ENCODE peak calls at places on chromosomes 6 and 20, in eight cellular contexts. P, N, J, B, X, R, U and E are unnamed samples. For H3K27me3, the result is how much of the 10 kb centered on the place peaks cover.

GRCh38 chr6:87789198-87789899 is 87.3 kb upstream of the AKIRIN2 start:
- DNase-seq in B (no peak), J (no peak), U (peak), X (no peak), R (no peak), N (peak), P (peak), E (no peak)

GRCh38 chr6:39899540-39900295 is 34.5 kb downstream of the MOCS1 start:
- DNase-seq in R (no peak), N (no peak), J (no peak), U (no peak), X (no peak), P (peak), B (no peak), E (no peak)

GRCh38 chr6:83708970-83709747 is at the start of gene SNAP91:
- DNase-seq in P (no peak), N (peak), X (no peak), J (peak), B (no peak), U (no peak), R (no peak), E (peak)

GRCh38 chr6:44617416-44617815 is 229.9 kb downstream of the CDC5L start:
- DNase-seq in B (no peak), N (no peak), J (no peak), P (no peak), U (no peak), R (no peak), X (no peak), E (no peak)

GRCh38 chr6:43183441-43183840 is 1.4 kb downstream of the CUL9 start:
- DNase-seq in J (no peak), B (no peak), U (no peak), R (no peak), P (no peak), X (no peak), N (no peak), E (no peak)

GRCh38 chr20:41770427-41770826 is 152.2 kb upstream of the CHD6 start:
- DNase-seq in U (no peak), R (no peak), N (no peak), J (no peak), X (no peak), P (no peak), B (no peak), E (no peak)

GRCh38 chr20:3970016-3970415 is 45.3 kb downstream of the RNF24 start:
- DNase-seq in J (no peak), X (no peak), U (no peak), N (peak), B (no peak), R (no peak), P (no peak), E (no peak)

GRCh38 chr6:41503841-41504525 is 42.2 kb upstream of the FOXP4 start:
- DNase-seq in N (peak), P (peak), J (peak), R (no peak), B (no peak), X (no peak), U (peak), E (peak)

GRCh38 chr6:143160439-143161220 is 99.9 kb downstream of the AIG1 start:
- DNase-seq in X (no peak), U (no peak), B (no peak), R (no peak), J (no peak), N (no peak), P (no peak), E (no peak)

GRCh38 chr20:61731363-61732181 is 334.1 kb downstream of the TAF4 start:
- DNase-seq in B (no peak), N (no peak), J (no peak), X (no peak), P (peak), R (no peak), U (peak), E (no peak)

GRCh38 chr6:158665332-158665731 is 15.5 kb downstream of the SYTL3 start:
- DNase-seq in R (no peak), B (no peak), J (no peak), X (no peak), U (no peak), N (no peak), P (no peak), E (no peak)

GRCh38 chr6:158663465-158664167 is 13.8 kb downstream of the SYTL3 start:
- DNase-seq in B (no peak), P (no peak), R (no peak), J (no peak), N (peak), X (no peak), U (no peak), E (no peak)

GRCh38 chr6:158661156-158661555 is 11.3 kb downstream of the SYTL3 start:
- DNase-seq in N (peak), X (no peak), R (no peak), P (no peak), U (no peak), B (no peak), J (no peak), E (no peak)

GRCh38 chr6:158660331-158660730 is 10.5 kb downstream of the SYTL3 start:
- DNase-seq in P (no peak), X (peak), U (no peak), J (no peak), R (peak), B (no peak), N (peak), E (no peak)

DNA sequence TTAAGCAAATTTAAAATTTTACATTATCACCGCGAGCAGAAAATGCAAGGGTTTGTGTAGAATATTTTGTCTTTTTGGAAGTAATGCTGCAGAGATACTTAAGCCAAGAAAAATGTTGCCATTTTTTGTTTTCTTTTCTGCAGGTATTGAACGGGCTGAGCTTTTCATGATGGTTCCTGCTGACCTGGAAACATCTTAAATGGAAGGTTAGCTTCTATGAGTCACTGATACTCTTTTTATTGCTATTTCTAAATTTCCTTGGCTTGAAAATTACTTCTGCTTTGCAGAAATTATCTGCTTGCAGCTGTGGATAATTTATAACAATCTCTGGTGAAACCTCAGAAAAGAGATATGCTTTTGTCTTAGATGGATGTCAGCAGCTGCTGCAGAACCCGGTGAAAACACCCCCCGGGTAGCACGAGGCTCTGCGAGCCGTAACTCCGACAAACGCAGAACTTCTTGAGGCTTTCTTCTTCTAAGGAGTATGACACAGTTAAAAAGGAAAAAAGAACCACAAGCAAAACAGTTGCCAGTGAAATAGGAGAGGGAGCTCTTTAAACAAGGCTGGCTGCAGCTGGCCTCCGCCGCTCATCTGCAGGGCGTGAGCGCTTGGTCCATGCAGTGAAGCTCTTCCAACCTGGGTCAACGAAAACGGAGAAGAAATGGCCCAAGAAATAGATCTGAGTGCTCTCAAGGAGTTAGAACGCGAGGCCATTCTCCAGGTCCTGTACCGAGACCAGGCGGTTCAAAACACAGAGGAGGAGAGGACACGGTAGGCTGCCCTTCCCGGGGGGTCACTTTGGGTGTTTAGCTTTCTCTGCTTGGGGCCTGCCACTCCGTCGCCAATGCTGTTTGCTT is 13.0 kb downstream of the SYTL3 start:
- DNase-seq in J (no peak), X (no peak), N (no peak), B (no peak), U (no peak), P (peak), R (no peak), E (no peak)
- H3K4me3 ChIP-seq in J (no peak), X (no peak), N (no peak), B (peak), U (no peak), P (no peak), R (no peak), E (no peak)

GRCh38 chr20:36504295-36504694 is 37.0 kb upstream of the MYL9 start:
- DNase-seq in J (no peak), U (no peak), X (no peak), B (no peak), P (no peak), R (no peak), N (no peak), E (no peak)
- H3K27me3 ChIP-seq in J (under half), U (under half), X (under half), B (under half), P (under half), R (under half), N (under half), E (under half)

DNA sequence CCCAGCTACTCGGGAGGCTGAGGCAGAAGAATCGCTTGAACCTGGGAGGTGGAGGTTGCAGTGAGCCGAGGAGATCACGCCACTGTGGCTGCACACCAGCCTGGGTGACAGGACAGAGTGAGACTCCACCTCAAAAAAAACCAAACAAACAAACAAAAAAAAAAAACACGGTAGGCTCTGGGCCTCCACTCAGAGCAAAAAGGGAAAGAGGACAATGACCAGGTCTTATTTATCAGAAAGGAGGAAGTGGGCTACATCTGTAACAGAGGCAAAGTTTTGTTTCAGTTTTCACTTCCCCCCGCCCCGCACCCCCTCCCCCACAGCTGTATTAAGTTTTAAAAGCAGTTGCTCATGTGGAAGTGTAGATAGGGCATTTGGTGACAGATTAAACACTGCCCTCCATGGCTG is 114.7 kb downstream of the RCAN2 start:
- DNase-seq in U (no peak), X (no peak), P (no peak), B (no peak), N (no peak), J (no peak), R (peak), E (no peak)
- H3K27ac ChIP-seq in U (no peak), X (no peak), P (no peak), B (no peak), N (no peak), J (no peak), R (peak), E (no peak)

GRCh38 chr6:144415835-144416237 is 130.7 kb downstream of the UTRN start:
- DNase-seq in J (no peak), P (peak), X (no peak), B (no peak), N (no peak), U (peak), R (no peak), E (no peak)
- H3K4me3 ChIP-seq in J (no peak), P (no peak), X (no peak), B (no peak), N (no peak), U (no peak), R (no peak), E (no peak)

GRCh38 chr6:30444451-30444742 is 44.9 kb upstream of the HLA-E start:
- DNase-seq in N (no peak), P (no peak), U (no peak), J (no peak), R (no peak), X (no peak), B (no peak), E (no peak)
- H3K27me3 ChIP-seq in N (half or more), P (half or more), U (half or more), J (under half), R (under half), X (under half), B (under half), E (under half)

DNA sequence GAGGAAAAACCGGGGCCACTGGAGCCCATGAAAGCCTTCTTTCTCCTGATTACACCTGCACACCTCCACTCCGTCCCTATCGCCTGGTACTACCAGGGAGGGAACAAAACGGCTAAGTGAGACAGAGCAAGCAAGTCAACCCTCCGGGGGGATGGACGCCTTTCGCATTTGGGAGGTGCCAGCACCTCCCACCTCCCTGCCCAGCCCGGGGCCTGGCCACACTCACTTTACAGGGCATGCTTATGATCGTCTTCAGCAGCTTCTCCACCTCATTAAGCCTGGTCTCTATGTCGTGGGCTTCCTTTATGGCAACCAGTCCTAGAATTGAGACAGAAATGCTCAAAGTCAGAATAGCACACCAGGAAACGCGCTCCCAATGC is 13.7 kb downstream of the PXDC1 start:
- DNase-seq in N (no peak), X (no peak), B (peak), R (no peak), U (no peak), P (no peak), J (no peak), E (no peak)
- H3K27ac ChIP-seq in N (no peak), X (no peak), B (no peak), R (no peak), U (no peak), P (no peak), J (no peak), E (no peak)

DNA sequence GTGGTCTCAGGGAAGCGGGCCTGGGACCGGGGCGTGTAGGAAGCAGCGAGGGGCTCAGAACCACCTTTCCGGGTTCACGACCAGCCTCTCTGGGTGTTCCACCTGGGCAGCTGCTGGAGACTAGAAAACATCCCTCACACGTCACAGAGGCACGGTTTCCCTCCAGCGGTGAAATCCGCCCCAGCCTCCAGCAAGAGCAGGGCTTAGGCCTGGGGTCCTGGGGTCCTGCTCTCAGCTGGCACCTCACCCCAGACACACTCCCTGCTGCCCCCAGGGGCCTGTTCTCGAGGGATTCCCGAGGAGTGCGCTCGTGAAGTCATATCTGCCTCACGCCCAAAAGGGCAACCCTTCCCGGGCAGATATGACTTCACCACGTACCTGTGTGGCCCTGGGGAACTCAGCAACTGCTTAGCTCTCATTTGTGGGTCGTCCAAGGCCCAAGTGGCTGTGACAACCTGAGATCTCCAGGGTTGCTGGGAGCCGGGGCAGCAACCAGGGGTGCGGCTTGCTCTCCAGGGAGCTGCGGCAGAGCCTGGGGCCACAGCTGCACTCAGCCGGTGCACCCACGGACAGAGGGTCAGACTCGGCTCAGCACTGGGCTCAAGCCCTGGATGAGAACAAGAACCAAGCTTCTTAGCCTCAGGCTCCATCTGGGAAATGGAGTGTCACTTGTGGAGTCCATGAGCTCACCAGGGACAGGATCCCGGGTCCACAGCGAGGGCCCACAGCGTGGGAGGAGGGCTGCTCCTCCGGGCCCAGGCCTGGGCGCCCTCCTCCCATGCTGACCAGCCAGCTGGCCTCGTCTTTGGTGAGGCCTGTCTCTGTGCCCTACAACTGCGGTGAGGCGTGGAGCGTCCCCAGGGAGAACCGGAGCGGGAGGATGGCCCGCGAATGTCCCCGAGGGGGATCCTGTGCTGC is 661 bp downstream of the FNDC11 start:
- DNase-seq in X (no peak), R (peak), N (peak), U (no peak), J (no peak), B (no peak), P (no peak), E (no peak)
- H3K4me3 ChIP-seq in X (peak), R (peak), N (peak), U (no peak), J (peak), B (peak), P (peak), E (no peak)

DNA sequence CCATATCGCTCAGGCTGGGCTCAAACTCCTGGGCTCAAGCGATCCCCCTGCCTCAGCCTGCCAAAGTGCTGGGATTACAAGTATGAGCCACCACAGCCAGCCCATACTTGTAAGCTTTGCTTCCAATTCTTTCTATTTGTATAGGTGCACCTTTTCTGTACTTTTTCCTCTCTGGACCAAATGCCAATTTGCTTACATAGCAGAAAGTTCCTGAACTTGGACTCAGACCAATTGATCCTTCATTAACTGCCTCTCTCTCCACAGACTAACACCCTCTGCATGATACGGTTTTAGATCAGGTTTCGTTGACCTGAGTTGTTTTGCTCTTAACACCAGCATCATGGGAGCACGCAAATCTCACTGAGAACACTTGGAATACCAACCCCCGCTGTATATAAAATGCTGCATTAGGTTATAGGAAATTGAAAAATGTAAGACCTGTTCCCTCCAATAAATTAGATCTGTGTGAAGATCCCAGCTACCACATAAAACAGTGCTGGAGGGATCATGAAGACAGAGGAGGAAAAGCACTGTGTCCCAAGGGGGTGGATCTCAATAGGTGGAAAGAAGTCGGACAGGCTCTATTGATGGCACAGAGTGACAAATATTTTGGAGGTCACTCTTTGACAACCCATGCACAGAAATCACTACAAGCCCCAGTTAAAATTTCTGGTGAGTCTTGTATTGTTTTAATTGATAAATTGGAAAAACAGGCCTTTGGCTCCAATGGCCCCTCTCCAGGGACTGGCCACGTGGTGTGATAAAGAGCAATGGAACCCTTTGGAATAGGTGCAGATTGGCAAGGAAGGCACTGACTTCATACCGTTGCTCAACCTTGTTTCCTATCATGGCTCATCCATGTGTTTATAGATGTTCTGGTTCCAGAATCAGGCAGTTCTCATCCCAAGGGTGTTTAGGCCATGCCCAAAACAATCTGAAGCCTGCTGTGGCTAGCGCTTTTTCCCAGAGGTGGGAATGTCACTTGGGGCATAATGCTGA is 51.2 kb downstream of the ISM1 start:
- DNase-seq in U (no peak), X (no peak), B (no peak), N (no peak), P (no peak), R (no peak), J (no peak), E (no peak)
- H3K27me3 ChIP-seq in U (under half), X (under half), B (under half), N (under half), P (under half), R (under half), J (under half), E (under half)

GRCh38 chr6:52503344-52503747 is 73.5 kb downstream of the TRAM2 start:
- DNase-seq in R (peak), B (no peak), P (no peak), J (no peak), U (no peak), N (peak), X (no peak), E (no peak)

GRCh38 chr6:52503853-52504777 is 72.7 kb downstream of the TRAM2 start:
- DNase-seq in N (no peak), P (peak), X (no peak), J (peak), B (peak), U (peak), R (no peak), E (no peak)

GRCh38 chr6:52504778-52505127 is 72.1 kb downstream of the TRAM2 start:
- DNase-seq in X (no peak), U (no peak), N (no peak), R (no peak), J (no peak), P (no peak), B (no peak), E (no peak)

GRCh38 chr6:52500268-52501129 is 76.4 kb downstream of the TRAM2 start:
- DNase-seq in J (no peak), X (no peak), N (no peak), P (no peak), B (no peak), R (no peak), U (no peak), E (no peak)

GRCh38 chr6:52502306-52503029 is 74.4 kb downstream of the TRAM2 start:
- DNase-seq in B (no peak), P (no peak), U (no peak), J (no peak), N (no peak), R (no peak), X (no peak), E (no peak)
- H3K27ac ChIP-seq in B (peak), P (no peak), U (no peak), J (no peak), N (no peak), R (no peak), X (no peak), E (no peak)

DNA sequence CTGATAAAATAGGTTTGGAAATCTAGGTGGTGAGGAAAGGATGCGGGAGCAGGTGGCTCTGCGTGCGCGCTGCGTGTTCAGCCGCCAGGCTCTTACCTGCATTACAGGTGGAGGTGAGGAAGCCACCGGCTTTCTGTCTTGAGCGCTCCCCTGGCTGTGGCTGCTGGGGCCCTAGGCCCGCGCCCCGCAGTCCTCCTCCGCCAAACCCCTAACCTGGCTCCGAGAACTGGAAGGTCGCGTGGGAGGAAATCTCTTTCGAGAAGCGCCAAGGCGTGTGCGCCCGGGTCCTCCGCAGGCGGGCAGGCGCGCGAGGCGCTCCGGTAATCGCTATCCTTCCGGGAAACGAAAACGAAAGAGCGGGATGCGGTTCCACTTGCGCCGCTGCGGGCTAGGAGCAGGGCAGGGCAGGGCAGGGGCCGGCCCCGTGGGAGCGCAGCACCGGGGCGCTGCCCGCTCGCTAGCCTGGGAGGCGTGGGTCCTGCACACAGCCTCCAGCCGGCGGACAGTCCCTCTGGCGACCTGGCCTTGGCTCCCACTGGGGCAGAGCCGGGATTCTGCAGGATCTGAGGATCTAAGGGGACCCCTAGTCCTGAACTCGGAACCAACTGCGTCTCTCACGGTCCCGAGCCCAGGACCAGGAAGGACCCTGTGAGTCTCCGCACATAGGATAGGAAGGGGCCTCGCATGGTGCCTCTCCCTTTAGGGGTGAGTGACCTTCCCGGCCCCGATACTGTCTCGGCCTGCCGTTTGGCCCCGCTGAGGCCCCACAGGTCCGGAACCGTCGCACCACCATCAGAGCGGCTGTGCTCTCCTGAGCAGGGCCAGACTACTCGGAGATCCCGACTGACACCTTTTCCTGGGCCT is at the start of gene ETV7:
- DNase-seq in R (no peak), N (peak), X (no peak), P (peak), B (no peak), U (no peak), J (peak), E (no peak)
- H3K4me3 ChIP-seq in R (peak), N (peak), X (peak), P (peak), B (peak), U (peak), J (peak), E (peak)